ENCODE peak calls at places on chromosomes 11 and 22, in eight cellular contexts. V is right lobe of liver; E is stimulated activated CD4-positive, alpha-beta T cell treated with anti-CD3 and anti-CD28 coated beads, TNF-alpha, amount 100 ng/mL, for 4 hours; D is upper lobe of right lung; J is T-helper 9 cell; Q is suprapubic skin; F is HTR-8/SVneo; X is AG09319. W is an unnamed sample.

GRCh38 chr11:119205574-119206511 is at the start of gene CBL:
- DNase-seq in V (peak), E (peak), D (peak), J (peak), Q (peak), F (peak), X (peak), W (peak)

GRCh38 chr11:2770556-2771301 is 70.9 kb upstream of the KCNQ1OT1 start:
- DNase-seq in V (peak), E (no peak), D (peak), J (no peak), Q (peak), F (no peak), X (no peak), W (peak)

GRCh38 chr22:44442186-44442465 is 55.9 kb downstream of the RTL6 start:
- DNase-seq in V (no peak), E (no peak), D (peak), J (no peak), Q (no peak), F (no peak), X (no peak), W (no peak)

GRCh38 chr11:118051611-118052461 is 25.0 kb upstream of the TMPRSS4 start:
- DNase-seq in V (peak), E (peak), D (no peak), J (peak), Q (peak), F (no peak), X (no peak), W (peak)

GRCh38 chr11:20156280-20156875 is 3.9 kb downstream of the DBX1 start:
- DNase-seq in V (no peak), E (peak), D (no peak), J (peak), Q (no peak), F (no peak), X (no peak), W (no peak)

GRCh38 chr11:128720522-128720985 is 26.7 kb downstream of the FLI1 start:
- DNase-seq in V (peak), E (no peak), D (no peak), J (no peak), Q (no peak), F (no peak), X (no peak), W (no peak)

GRCh38 chr11:70582886-70583641 is 184.7 kb downstream of the CTTN start:
- DNase-seq in V (no peak), E (no peak), D (peak), J (no peak), Q (no peak), F (no peak), X (no peak), W (no peak)

GRCh38 chr11:36622431-36623136 is 24.5 kb upstream of the RAG2 start:
- DNase-seq in V (no peak), E (no peak), D (no peak), J (no peak), Q (no peak), F (peak), X (no peak), W (no peak)

GRCh38 chr22:40058265-40058664 is 63.5 kb downstream of the FAM83F start:
- DNase-seq in V (no peak), E (no peak), D (no peak), J (no peak), Q (no peak), F (no peak), X (no peak), W (no peak)

GRCh38 chr22:40637181-40638150 is 947 bp upstream of the MRTFA start:
- DNase-seq in V (peak), E (peak), D (peak), J (peak), Q (peak), F (no peak), X (no peak), W (peak)

GRCh38 chr22:21624120-21624879 is 5.5 kb downstream of the YDJC start:
- DNase-seq in V (peak), E (no peak), D (no peak), J (peak), Q (no peak), F (no peak), X (no peak), W (no peak)

GRCh38 chr11:116379185-116379828 is 393.5 kb downstream of the BUD13 start:
- DNase-seq in V (no peak), E (no peak), D (no peak), J (no peak), Q (no peak), F (peak), X (no peak), W (no peak)

GRCh38 chr11:65577756-65578109 is 1.9 kb downstream of the EHBP1L1 start:
- DNase-seq in V (no peak), E (no peak), D (no peak), J (no peak), Q (no peak), F (no peak), X (no peak), W (no peak)

GRCh38 chr11:120546312-120547205 is 35.0 kb downstream of the GRIK4 start:
- DNase-seq in V (no peak), E (no peak), D (no peak), J (no peak), Q (no peak), F (peak), X (peak), W (no peak)

GRCh38 chr11:134486704-134487103 is 74.7 kb upstream of the B3GAT1 start:
- DNase-seq in V (no peak), E (no peak), D (peak), J (no peak), Q (peak), F (no peak), X (no peak), W (peak)

GRCh38 chr11:27672836-27673464 is 27.3 kb downstream of the BDNF start:
- DNase-seq in V (no peak), E (no peak), D (no peak), J (no peak), Q (no peak), F (no peak), X (no peak), W (no peak)

GRCh38 chr22:44743804-44744211 is 8.6 kb upstream of the ARHGAP8 start:
- DNase-seq in V (no peak), E (no peak), D (no peak), J (no peak), Q (no peak), F (no peak), X (no peak), W (no peak)

GRCh38 chr11:121435132-121435531 is 17.0 kb upstream of the SORL1 start:
- DNase-seq in V (no peak), E (no peak), D (no peak), J (no peak), Q (no peak), F (no peak), X (no peak), W (no peak)

GRCh38 chr11:134360050-134360835 is 28.5 kb downstream of the GLB1L2 start:
- DNase-seq in V (peak), E (peak), D (peak), J (peak), Q (peak), F (peak), X (no peak), W (peak)

GRCh38 chr22:48781391-48781790 is 1046.3 kb downstream of the BRD1 start:
- DNase-seq in V (no peak), E (no peak), D (no peak), J (no peak), Q (no peak), F (no peak), X (no peak), W (peak)

GRCh38 chr11:19407692-19408091 is 166.9 kb upstream of the E2F8 start:
- DNase-seq in V (no peak), E (no peak), D (no peak), J (no peak), Q (no peak), F (no peak), X (no peak), W (no peak)

GRCh38 chr11:46271875-46272815 is 5.3 kb upstream of the CREB3L1 start:
- DNase-seq in V (no peak), E (no peak), D (no peak), J (no peak), Q (no peak), F (no peak), X (no peak), W (no peak)

GRCh38 chr11:6249822-6250555 is 9.6 kb upstream of the CCKBR start:
- DNase-seq in V (peak), E (no peak), D (peak), J (no peak), Q (no peak), F (peak), X (peak), W (no peak)

GRCh38 chr22:32204211-32204855 is 540 bp downstream of the RFPL2 start:
- DNase-seq in V (peak), E (no peak), D (no peak), J (no peak), Q (no peak), F (no peak), X (no peak), W (no peak)

GRCh38 chr11:67484847-67485311 is 2.1 kb downstream of the AIP start:
- DNase-seq in V (no peak), E (no peak), D (no peak), J (peak), Q (peak), F (no peak), X (no peak), W (no peak)

GRCh38 chr22:43862074-43862881 is at the start of gene SULT4A1:
- DNase-seq in V (no peak), E (no peak), D (peak), J (no peak), Q (no peak), F (no peak), X (no peak), W (peak)

GRCh38 chr11:68256331-68256741 is 15.4 kb downstream of the C11orf24 start:
- DNase-seq in V (no peak), E (no peak), D (no peak), J (no peak), Q (no peak), F (peak), X (no peak), W (no peak)

W was measured in cardiac septum.